ENCODE peak calls at places on chromosomes 1 and 21, in seven cellular contexts. L is Daoy; O is non-pigmented ciliary epithelial cell; B is activated T-helper 1 cell treated with anti-CD3 and anti-CD28 coated beads, Interleukin-12 subunit alpha, Interleukin-12 subunit beta, Interleukin-2, Interleukin-4 antibody, amounts not matched to agents 30 ng/mL and 10 ng/mL and 1 ng/mL, durations not matched to agents 14 hours and 24 hours and 36 hours; N is activated CD8-positive, alpha-beta T cell treated with anti-CD3 and anti-CD28 coated beads for 36 hours; M is T-helper 1 cell; Z is neural crest cell. U is an unnamed sample.

GRCh38 chr1:176178316-176178715 is 28.8 kb downstream of the COP1 start:
- DNase-seq in L (no peak), O (no peak), B (no peak), N (peak; percentile 20), M (no peak), Z (no peak), U (no peak)

GRCh38 chr1:80375662-80376061 is 1369.1 kb upstream of the ADGRL4 start:
- DNase-seq in L (no peak), O (peak; percentile 80), B (no peak), N (no peak), M (no peak), Z (no peak), U (no peak)

GRCh38 chr1:172180886-172181285 is 239.6 kb upstream of the C1orf105 start:
- DNase-seq in L (peak; percentile 75), O (no peak), B (peak; percentile 22), N (peak; percentile 59), M (no peak), Z (no peak), U (no peak)

GRCh38 chr1:201535046-201535777 is 3.7 kb upstream of the NAV1 start:
- DNase-seq in L (peak; percentile 63), O (no peak), B (no peak), N (no peak), M (no peak), Z (no peak), U (no peak)

GRCh38 chr1:61950418-61950817 is 208.1 kb downstream of the PATJ start:
- DNase-seq in L (peak; percentile 12), O (no peak), B (no peak), N (no peak), M (no peak), Z (no peak), U (peak; percentile 7)

GRCh38 chr21:42125571-42126544 is 54.7 kb downstream of the UMODL1 start:
- DNase-seq in L (peak; percentile 57), O (no peak), B (no peak), N (peak; percentile 39), M (no peak), Z (no peak), U (peak; percentile 78)

GRCh38 chr21:36690637-36691538 is 8.0 kb upstream of the SIM2 start:
- DNase-seq in L (peak; percentile 41), O (no peak), B (no peak), N (no peak), M (no peak), Z (no peak), U (no peak)

GRCh38 chr21:38349111-38349746 is 92.4 kb downstream of the KCNJ15 start:
- DNase-seq in L (peak; percentile 83), O (peak; percentile 88), B (no peak), N (peak; percentile 11), M (no peak), Z (no peak), U (no peak)

GRCh38 chr1:1213153-1213918 is 617 bp downstream of the TNFRSF4 start:
- DNase-seq in L (no peak), O (no peak), B (no peak), N (peak; percentile 46), M (peak; percentile 27), Z (no peak), U (peak; percentile 75)

GRCh38 chr1:227869851-227870305 is 54.4 kb downstream of the PRSS38 start:
- DNase-seq in L (no peak), O (no peak), B (no peak), N (no peak), M (no peak), Z (no peak), U (no peak)

U was measured in NB4.